ENCODE peak calls at places on chromosomes 12 and 14, in six cellular contexts. One of them, this sample, is unnamed.

GRCh38 chr12:96442906-96443305 is 42.7 kb upstream of the CDK17 start:
- DNase-seq in endothelial cell of umbilical vein: no peak
- DNase-seq in HepG2: no peak
- DNase-seq in A549: no peak
- DNase-seq in GM12878: no peak
- DNase-seq in K562: no peak
- DNase-seq in this sample: no peak

GRCh38 chr12:24742378-24742777 is 206.5 kb downstream of the BCAT1 start:
- DNase-seq in endothelial cell of umbilical vein: no peak
- DNase-seq in HepG2: no peak
- DNase-seq in A549: no peak
- DNase-seq in GM12878: peak
- DNase-seq in K562: no peak
- DNase-seq in this sample: peak

GRCh38 chr12:81520064-81520945 is 238.8 kb downstream of the PPFIA2 start:
- DNase-seq in endothelial cell of umbilical vein: no peak
- DNase-seq in HepG2: peak
- DNase-seq in A549: no peak
- DNase-seq in GM12878: no peak
- DNase-seq in K562: no peak
- DNase-seq in this sample: peak

GRCh38 chr14:29925106-29925722 is 2.4 kb downstream of the PRKD1 start:
- DNase-seq in endothelial cell of umbilical vein: no peak
- DNase-seq in HepG2: no peak
- DNase-seq in A549: no peak
- DNase-seq in GM12878: no peak
- DNase-seq in K562: no peak
- DNase-seq in this sample: no peak

GRCh38 chr14:61438860-61439765 is 117.7 kb downstream of the PRKCH start:
- DNase-seq in endothelial cell of umbilical vein: peak
- DNase-seq in HepG2: peak
- DNase-seq in A549: peak
- DNase-seq in GM12878: peak
- DNase-seq in K562: no peak
- DNase-seq in this sample: peak

GRCh38 chr14:35669782-35670181 is 135.8 kb downstream of the INSM2 start:
- DNase-seq in endothelial cell of umbilical vein: no peak
- DNase-seq in HepG2: no peak
- DNase-seq in A549: no peak
- DNase-seq in GM12878: no peak
- DNase-seq in K562: no peak
- DNase-seq in this sample: no peak

GRCh38 chr12:52818376-52818775 is 4.5 kb upstream of the KRT4 start:
- DNase-seq in endothelial cell of umbilical vein: no peak
- DNase-seq in HepG2: no peak
- DNase-seq in A549: no peak
- DNase-seq in GM12878: no peak
- DNase-seq in K562: no peak
- DNase-seq in this sample: no peak

GRCh38 chr14:74038015-74038859 is 19.1 kb downstream of the BBOF1 start:
- DNase-seq in endothelial cell of umbilical vein: peak
- DNase-seq in HepG2: peak
- DNase-seq in A549: peak
- DNase-seq in GM12878: no peak
- DNase-seq in K562: peak
- DNase-seq in this sample: peak

GRCh38 chr12:46693034-46693433 is 132.8 kb downstream of the SLC38A4 start:
- DNase-seq in endothelial cell of umbilical vein: no peak
- DNase-seq in HepG2: no peak
- DNase-seq in A549: no peak
- DNase-seq in GM12878: no peak
- DNase-seq in K562: no peak
- DNase-seq in this sample: no peak

GRCh38 chr12:106633451-106633823 is 50.6 kb downstream of the RFX4 start:
- DNase-seq in endothelial cell of umbilical vein: no peak
- DNase-seq in HepG2: peak
- DNase-seq in A549: peak
- DNase-seq in GM12878: no peak
- DNase-seq in K562: no peak
- DNase-seq in this sample: no peak

GRCh38 chr12:113261847-113262470 is 40.7 kb downstream of the TPCN1 start:
- DNase-seq in endothelial cell of umbilical vein: no peak
- DNase-seq in HepG2: no peak
- DNase-seq in A549: no peak
- DNase-seq in GM12878: peak
- DNase-seq in K562: no peak
- DNase-seq in this sample: peak

GRCh38 chr14:51082394-51082793 is 12.5 kb downstream of the TRIM9 start:
- DNase-seq in endothelial cell of umbilical vein: no peak
- DNase-seq in HepG2: no peak
- DNase-seq in A549: no peak
- DNase-seq in GM12878: no peak
- DNase-seq in K562: no peak
- DNase-seq in this sample: no peak

GRCh38 chr12:6376079-6376941 is 947 bp upstream of the SCNN1A start:
- DNase-seq in endothelial cell of umbilical vein: peak
- DNase-seq in HepG2: peak
- DNase-seq in A549: peak
- DNase-seq in GM12878: no peak
- DNase-seq in K562: peak
- DNase-seq in this sample: peak
- TF ChIP-seq POLR2A in endothelial cell of umbilical vein: no peak
- TF ChIP-seq POLR2A in HepG2: no peak
- TF ChIP-seq POLR2A in A549: no peak
- TF ChIP-seq POLR2A in GM12878: no peak
- TF ChIP-seq POLR2A in K562: no peak
- TF ChIP-seq POLR2A in this sample: no peak

DNA sequence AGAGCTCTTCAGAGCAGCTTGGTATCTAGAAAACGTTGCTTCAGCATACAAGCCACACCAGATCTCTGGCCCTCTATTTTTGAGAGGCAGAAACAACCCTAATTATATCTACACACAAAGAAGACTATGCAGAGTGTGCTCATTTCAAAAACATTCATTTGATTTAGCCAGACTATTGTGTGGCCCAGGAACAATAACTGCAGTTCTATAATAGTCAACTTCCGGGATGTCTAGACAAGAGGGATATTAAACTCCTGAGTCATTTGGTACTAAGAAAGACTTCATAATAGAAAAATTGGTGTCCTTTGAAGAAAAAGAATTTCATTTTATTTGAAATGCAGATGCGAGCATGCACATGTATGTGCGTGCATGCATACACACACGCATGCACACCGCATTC is 153.8 kb downstream of the PELI2 start:
- DNase-seq in endothelial cell of umbilical vein: peak
- DNase-seq in HepG2: no peak
- DNase-seq in A549: no peak
- DNase-seq in GM12878: no peak
- DNase-seq in K562: no peak
- DNase-seq in this sample: no peak
- TF ChIP-seq MYC in endothelial cell of umbilical vein: no peak
- TF ChIP-seq MYC in HepG2: no peak
- TF ChIP-seq MYC in A549: no peak
- TF ChIP-seq MYC in GM12878: no peak
- TF ChIP-seq MYC in K562: no peak
- TF ChIP-seq MYC in this sample: no peak

GRCh38 chr12:104570174-104570907 is 113.6 kb downstream of the CHST11 start:
- DNase-seq in endothelial cell of umbilical vein: no peak
- DNase-seq in HepG2: no peak
- DNase-seq in A549: no peak
- DNase-seq in GM12878: no peak
- DNase-seq in K562: no peak
- DNase-seq in this sample: peak
- H3K4me3 ChIP-seq in endothelial cell of umbilical vein: no peak
- H3K4me3 ChIP-seq in HepG2: no peak
- H3K4me3 ChIP-seq in A549: no peak
- H3K4me3 ChIP-seq in GM12878: peak
- H3K4me3 ChIP-seq in K562: no peak
- H3K4me3 ChIP-seq in this sample: peak

GRCh38 chr12:100779191-100779590 is 15.4 kb upstream of the ANO4 start:
- DNase-seq in endothelial cell of umbilical vein: no peak
- DNase-seq in HepG2: no peak
- DNase-seq in A549: no peak
- DNase-seq in GM12878: no peak
- DNase-seq in K562: no peak
- DNase-seq in this sample: no peak
- TF ChIP-seq POLR2A in endothelial cell of umbilical vein: no peak
- TF ChIP-seq POLR2A in HepG2: no peak
- TF ChIP-seq POLR2A in A549: no peak
- TF ChIP-seq POLR2A in GM12878: no peak
- TF ChIP-seq POLR2A in K562: no peak
- TF ChIP-seq POLR2A in this sample: no peak

This sample was measured in NB4.